ENCODE peak calls at places on chromosomes 13 and 19, in seven cellular contexts. Q is cardiac fibroblast; E is CD4-positive, alpha-beta T cell; V is thoracic aorta; M is type B pancreatic cell; I is PC-9; A is PC-3. S is an unnamed sample.

GRCh38 chr19:42433503-42434260 is 6.5 kb upstream of the LIPE start:
- DNase-seq in Q (peak; percentile 82), E (peak; percentile 52), V (no peak), M (no peak), I (peak; percentile 55), A (peak; percentile 55), S (peak; percentile 91)

GRCh38 chr19:4393947-4394590 is 6.3 kb downstream of the SH3GL1 start:
- DNase-seq in Q (peak; percentile 74), E (no peak), V (no peak), M (no peak), I (no peak), A (no peak), S (no peak)

GRCh38 chr19:48152552-48152951 is 17.6 kb downstream of the LIG1 start:
- DNase-seq in Q (peak; percentile 69), E (peak; percentile 63), V (no peak), M (no peak), I (peak; percentile 54), A (peak; percentile 67), S (no peak)

GRCh38 chr13:28327761-28328607 is 166.9 kb downstream of the FLT1 start:
- DNase-seq in Q (no peak), E (no peak), V (no peak), M (no peak), I (no peak), A (no peak), S (no peak)

GRCh38 chr19:42596391-42597071 is 1.8 kb upstream of the CEACAM8 start:
- DNase-seq in Q (peak; percentile 20), E (peak; percentile 19), V (no peak), M (no peak), I (no peak), A (peak; percentile 24), S (no peak)

GRCh38 chr19:6020166-6020967 is 42.4 kb upstream of the RANBP3 start:
- DNase-seq in Q (peak; percentile 30), E (no peak), V (no peak), M (no peak), I (no peak), A (peak; percentile 64), S (no peak)

GRCh38 chr19:18280247-18281081 is 958 bp downstream of the JUND start:
- DNase-seq in Q (peak; percentile 83), E (peak; percentile 53), V (no peak), M (peak; percentile 79), I (peak; percentile 72), A (peak; percentile 72), S (no peak)

GRCh38 chr19:518292-519231 is 11.3 kb downstream of the TPGS1 start:
- DNase-seq in Q (peak; percentile 91), E (peak; percentile 59), V (no peak), M (peak; percentile 83), I (no peak), A (no peak), S (no peak)

GRCh38 chr19:49930483-49931011 is 1.2 kb upstream of the NUP62 start:
- DNase-seq in Q (peak; percentile 18), E (no peak), V (no peak), M (no peak), I (no peak), A (peak; percentile 34), S (no peak)

GRCh38 chr19:10952809-10953208 is 8.0 kb upstream of the SMARCA4 start:
- DNase-seq in Q (no peak), E (no peak), V (no peak), M (no peak), I (peak; percentile 84), A (peak; percentile 97), S (no peak)

GRCh38 chr13:57612568-57612967 is 19.0 kb upstream of the PCDH17 start:
- DNase-seq in Q (no peak), E (no peak), V (no peak), M (no peak), I (no peak), A (no peak), S (no peak)

GRCh38 chr13:75135325-75135825 is 346.6 kb downstream of the TBC1D4 start:
- DNase-seq in Q (peak; percentile 91), E (no peak), V (no peak), M (no peak), I (no peak), A (peak; percentile 77), S (no peak)

GRCh38 chr13:38636756-38637155 is 50.1 kb upstream of the FREM2 start:
- DNase-seq in Q (no peak), E (no peak), V (no peak), M (no peak), I (peak; percentile 42), A (no peak), S (no peak)

GRCh38 chr19:11574689-11575088 is 2.8 kb downstream of the ACP5 start:
- DNase-seq in Q (no peak), E (no peak), V (no peak), M (no peak), I (no peak), A (no peak), S (no peak)

GRCh38 chr13:113029487-113030258 is 60.7 kb downstream of the MCF2L start:
- DNase-seq in Q (peak; percentile 16), E (peak; percentile 33), V (no peak), M (peak; percentile 85), I (no peak), A (peak; percentile 46), S (no peak)

GRCh38 chr13:46516624-46517318 is 36.2 kb upstream of the LRCH1 start:
- DNase-seq in Q (peak; percentile 70), E (no peak), V (no peak), M (no peak), I (no peak), A (no peak), S (no peak)

GRCh38 chr19:48760514-48761221 is 5.3 kb downstream of the FGF21 start:
- DNase-seq in Q (no peak), E (no peak), V (no peak), M (no peak), I (peak; percentile 70), A (peak; percentile 61), S (no peak)

GRCh38 chr19:35314858-35315470 is 14.0 kb upstream of the CD22 start:
- DNase-seq in Q (no peak), E (no peak), V (no peak), M (no peak), I (no peak), A (no peak), S (no peak)

GRCh38 chr19:8832132-8833021 is at the start of the genes MBD3L1 and ZNF558:
- DNase-seq in Q (peak; percentile 99), E (peak; percentile 99), V (peak; percentile 99), M (peak; percentile 98), I (peak; percentile 97), A (peak; percentile 98), S (peak; percentile 100)

GRCh38 chr13:101217086-101217485 is 199.2 kb downstream of the NALCN start:
- DNase-seq in Q (no peak), E (no peak), V (no peak), M (no peak), I (no peak), A (no peak), S (no peak)

GRCh38 chr13:44026194-44026593 is 146.5 kb downstream of the LACC1 start:
- DNase-seq in Q (no peak), E (no peak), V (no peak), M (no peak), I (no peak), A (no peak), S (no peak)

GRCh38 chr13:87123987-87124784 is 547.0 kb upstream of the SLITRK5 start:
- DNase-seq in Q (peak; percentile 93), E (no peak), V (no peak), M (no peak), I (peak; percentile 92), A (peak; percentile 90), S (no peak)